ENCODE peak calls at places on chromosomes 3 and 15, in ten cellular contexts. C is CD4-positive, alpha-beta T cell; R is AG04450; N is C1 segment of cervical spinal cord; G is A549; E is stimulated activated CD4-positive, alpha-beta T cell treated with anti-CD3 and anti-CD28 coated beads, TNF-alpha, amount 100 ng/mL, for 4 hours; H is D341Med; D is T-helper 2 cell; T is T1000; S is activated CD4-positive, alpha-beta T cell treated with anti-CD3 and anti-CD28 coated beads, Interleukin-2, amount 10 ng/mL, durations not matched to agents 7 days and 5 days. Y is an unnamed sample.

GRCh38 chr3:40281995-40282394 is 27.5 kb upstream of the EIF1B start:
- DNase-seq in C (no peak), R (no peak), S (no peak), N (no peak), G (no peak), H (no peak), E (no peak), T (no peak), D (no peak), Y (no peak)

GRCh38 chr3:165193392-165194268 is 2.6 kb downstream of the SLITRK3 start:
- DNase-seq in E (no peak), T (no peak), C (no peak), N (no peak), D (no peak), S (no peak), R (no peak), G (no peak), H (no peak), Y (no peak)

GRCh38 chr3:73365756-73366397 is 258.9 kb downstream of the PDZRN3 start:
- DNase-seq in D (no peak), H (no peak), C (no peak), R (peak; percentile 29), N (peak; percentile 55), E (no peak), S (no peak), T (no peak), G (no peak), Y (peak; percentile 93)

GRCh38 chr3:50167782-50168317 is 12.7 kb downstream of the SEMA3F start:
- DNase-seq in E (no peak), T (no peak), R (no peak), S (no peak), N (no peak), D (no peak), H (no peak), C (no peak), G (no peak), Y (no peak)

GRCh38 chr15:86018679-86019078 is 61.0 kb upstream of the AGBL1 start:
- DNase-seq in N (no peak), D (no peak), H (no peak), S (no peak), C (no peak), R (no peak), G (no peak), E (no peak), T (no peak), Y (no peak)

GRCh38 chr15:50493625-50494024 is 52.8 kb downstream of the USP50 start:
- DNase-seq in D (no peak), S (no peak), T (no peak), H (no peak), G (no peak), E (no peak), R (no peak), C (no peak), N (no peak), Y (no peak)

GRCh38 chr3:102182162-102182561 is 252.7 kb upstream of the ZPLD1 start:
- DNase-seq in H (no peak), C (no peak), R (no peak), T (no peak), D (no peak), G (no peak), E (no peak), N (no peak), S (no peak), Y (peak; percentile 81)

GRCh38 chr3:46521096-46521495 is 23.3 kb downstream of the RTP3 start:
- DNase-seq in E (no peak), G (no peak), H (no peak), D (no peak), R (no peak), T (no peak), C (no peak), S (no peak), N (no peak), Y (no peak)

GRCh38 chr3:14137004-14137403 is 12.2 kb downstream of the TMEM43 start:
- DNase-seq in N (no peak), S (no peak), C (no peak), G (no peak), E (no peak), T (no peak), R (no peak), D (no peak), H (no peak), Y (peak; percentile 28)